ENCODE peak calls at places on chromosome 10, in ten cellular contexts. G, C, D, W, E, I, K, X, M and A are unnamed samples. For H3K4me1, the result is how much of the 10 kb centered on the place peaks cover.

GRCh38 chr10:66928000-66928770 is 2.3 kb downstream of the LRRTM3 start:
- DNase-seq in G (no peak), C (peak), D (no peak), W (no peak), E (no peak), I (peak), K (no peak), X (peak), M (no peak), A (no peak)

GRCh38 chr10:66455304-66455703 is 470.5 kb upstream of the LRRTM3 start:
- DNase-seq in G (no peak), C (no peak), D (no peak), W (no peak), E (no peak), I (no peak), K (peak), X (no peak), M (no peak), A (no peak)

GRCh38 chr10:71748671-71749191 is 24.6 kb downstream of the VSIR start:
- DNase-seq in G (peak), C (no peak), D (peak), W (peak), E (peak), I (no peak), K (no peak), X (peak), M (peak), A (peak)

GRCh38 chr10:92575961-92576360 is 2.1 kb upstream of the IDE start:
- DNase-seq in G (no peak), C (no peak), D (no peak), W (no peak), E (no peak), I (peak), K (no peak), X (no peak), M (no peak), A (no peak)

GRCh38 chr10:101091546-101092290 is 29.9 kb downstream of the KAZALD1 start:
- DNase-seq in G (no peak), C (no peak), D (no peak), W (no peak), E (no peak), I (peak), K (no peak), X (no peak), M (no peak), A (no peak)

GRCh38 chr10:77603529-77603927 is 34.1 kb downstream of the KCNMA1 start:
- DNase-seq in G (no peak), C (no peak), D (no peak), W (no peak), E (peak), I (peak), K (no peak), X (no peak), M (no peak), A (no peak)

GRCh38 chr10:70671229-70671588 is 1.1 kb upstream of the ADAMTS14 start:
- DNase-seq in G (no peak), C (no peak), D (no peak), W (no peak), E (no peak), I (no peak), K (no peak), X (no peak), M (no peak), A (no peak)

GRCh38 chr10:132878091-132878729 is 64.2 kb downstream of the CFAP46 start:
- DNase-seq in G (no peak), C (no peak), D (no peak), W (peak), E (no peak), I (peak), K (no peak), X (no peak), M (no peak), A (no peak)

GRCh38 chr10:94546058-94546595 is 539 bp downstream of the HELLS start:
- DNase-seq in G (no peak), C (peak), D (no peak), W (no peak), E (no peak), I (peak), K (peak), X (no peak), M (no peak), A (no peak)

GRCh38 chr10:21720090-21720489 is 186.1 kb downstream of the MLLT10 start:
- DNase-seq in G (no peak), C (peak), D (no peak), W (no peak), E (no peak), I (no peak), K (peak), X (no peak), M (no peak), A (no peak)

GRCh38 chr10:114801411-114801813 is 20.2 kb upstream of the FHIP2A start:
- DNase-seq in G (no peak), C (no peak), D (no peak), W (no peak), E (no peak), I (no peak), K (no peak), X (no peak), M (no peak), A (no peak)

GRCh38 chr10:44920252-44920651 is 9.1 kb downstream of the TMEM72 start:
- DNase-seq in G (no peak), C (no peak), D (no peak), W (no peak), E (no peak), I (no peak), K (no peak), X (no peak), M (no peak), A (no peak)

GRCh38 chr10:48505394-48506112 is 99.3 kb downstream of the ARHGAP22 start:
- DNase-seq in G (no peak), C (no peak), D (peak), W (no peak), E (peak), I (no peak), K (no peak), X (no peak), M (no peak), A (no peak)

GRCh38 chr10:31581741-31582323 is 262.8 kb downstream of the ZEB1 start:
- DNase-seq in G (no peak), C (no peak), D (no peak), W (no peak), E (no peak), I (peak), K (no peak), X (no peak), M (no peak), A (no peak)

GRCh38 chr10:6473430-6473829 is 106.6 kb downstream of the PRKCQ start:
- DNase-seq in G (no peak), C (no peak), D (no peak), W (no peak), E (peak), I (no peak), K (no peak), X (no peak), M (peak), A (no peak)

GRCh38 chr10:132094581-132095234 is 29.0 kb downstream of the JAKMIP3 start:
- DNase-seq in G (no peak), C (no peak), D (no peak), W (no peak), E (no peak), I (no peak), K (no peak), X (no peak), M (no peak), A (no peak)

GRCh38 chr10:80515941-80516340 is 21.8 kb upstream of the SH2D4B start:
- DNase-seq in G (no peak), C (no peak), D (no peak), W (no peak), E (no peak), I (no peak), K (no peak), X (peak), M (no peak), A (no peak)

GRCh38 chr10:61408065-61408464 is 45.1 kb downstream of the TMEM26 start:
- DNase-seq in G (no peak), C (no peak), D (peak), W (no peak), E (no peak), I (no peak), K (no peak), X (no peak), M (no peak), A (no peak)

GRCh38 chr10:34814228-34815173 is 595 bp downstream of the PARD3 start:
- DNase-seq in G (no peak), C (peak), D (peak), W (peak), E (peak), I (peak), K (peak), X (peak), M (no peak), A (no peak)
- H3K4me1 ChIP-seq in G (under half), C (under half), D (under half), W (under half), E (under half), I (under half), K (under half), X (under half), M (under half), A (under half)

GRCh38 chr10:63799511-63799910 is 278.3 kb downstream of the REEP3 start:
- DNase-seq in G (no peak), C (no peak), D (no peak), W (no peak), E (no peak), I (no peak), K (no peak), X (no peak), M (no peak), A (no peak)
- H3K4me3 ChIP-seq in G (no peak), C (no peak), D (no peak), W (peak), E (no peak), I (peak), K (no peak), X (peak), M (no peak), A (peak)

DNA sequence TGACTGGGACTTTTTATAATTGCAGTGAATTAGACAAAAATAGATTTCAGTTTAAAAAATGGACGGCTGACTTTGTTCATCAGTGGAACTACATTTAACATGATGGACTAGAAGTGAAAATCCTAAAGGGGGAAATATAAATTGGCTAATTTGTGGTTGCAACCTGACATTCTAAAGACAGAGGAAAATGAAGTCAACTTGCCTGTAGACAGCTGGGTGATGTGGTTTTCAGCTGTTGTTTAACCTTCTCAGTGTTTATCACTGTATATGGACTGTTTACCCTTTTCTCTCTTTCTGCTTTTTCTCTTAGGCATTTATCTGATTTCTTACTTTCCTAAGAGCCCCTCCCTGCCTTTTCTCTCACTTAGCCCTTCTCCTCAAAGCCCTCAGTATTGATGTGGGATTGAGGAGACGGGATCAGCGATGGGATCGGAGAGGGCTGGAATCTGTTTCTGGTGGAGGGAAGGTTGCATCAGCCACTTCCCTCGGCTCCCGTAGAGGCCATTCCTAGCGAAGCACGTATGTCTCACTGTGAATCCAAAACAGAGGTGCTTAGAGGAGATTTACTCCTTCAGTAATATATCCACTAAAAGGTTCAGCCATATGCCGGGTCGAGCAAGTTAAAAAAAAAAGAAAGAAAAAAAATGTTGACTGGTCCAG is 109.0 kb upstream of the KLF6 start:
- DNase-seq in G (no peak), C (no peak), D (no peak), W (no peak), E (no peak), I (no peak), K (no peak), X (no peak), M (no peak), A (no peak)
- H3K4me1 ChIP-seq in G (under half), C (under half), D (under half), W (under half), E (under half), I (under half), K (under half), X (under half), M (under half), A (under half)

GRCh38 chr10:69452676-69453415 is 1.6 kb downstream of the TSPAN15 start:
- DNase-seq in G (no peak), C (no peak), D (no peak), W (no peak), E (no peak), I (no peak), K (no peak), X (no peak), M (no peak), A (no peak)
- H3K4me3 ChIP-seq in G (peak), C (peak), D (no peak), W (peak), E (peak), I (no peak), K (no peak), X (no peak), M (no peak), A (no peak)

GRCh38 chr10:660980-661890 is 28.2 kb downstream of the DIP2C start:
- DNase-seq in G (no peak), C (no peak), D (no peak), W (no peak), E (peak), I (no peak), K (no peak), X (no peak), M (no peak), A (no peak)
- H3K4me1 ChIP-seq in G (under half), C (under half), D (under half), W (under half), E (under half), I (under half), K (under half), X (under half), M (under half), A (under half)

GRCh38 chr10:86970152-86970886 is 2.0 kb downstream of the ADIRF start:
- DNase-seq in G (peak), C (no peak), D (peak), W (peak), E (peak), I (peak), K (no peak), X (peak), M (no peak), A (no peak)
- H3K4me3 ChIP-seq in G (peak), C (peak), D (peak), W (peak), E (peak), I (peak), K (peak), X (peak), M (peak), A (peak)

GRCh38 chr10:112728118-112728963 is 221.7 kb upstream of the TCF7L2 start:
- DNase-seq in G (no peak), C (no peak), D (no peak), W (no peak), E (no peak), I (no peak), K (no peak), X (no peak), M (no peak), A (no peak)
- H3K4me1 ChIP-seq in G (under half), C (under half), D (under half), W (under half), E (under half), I (under half), K (under half), X (under half), M (under half), A (under half)

DNA sequence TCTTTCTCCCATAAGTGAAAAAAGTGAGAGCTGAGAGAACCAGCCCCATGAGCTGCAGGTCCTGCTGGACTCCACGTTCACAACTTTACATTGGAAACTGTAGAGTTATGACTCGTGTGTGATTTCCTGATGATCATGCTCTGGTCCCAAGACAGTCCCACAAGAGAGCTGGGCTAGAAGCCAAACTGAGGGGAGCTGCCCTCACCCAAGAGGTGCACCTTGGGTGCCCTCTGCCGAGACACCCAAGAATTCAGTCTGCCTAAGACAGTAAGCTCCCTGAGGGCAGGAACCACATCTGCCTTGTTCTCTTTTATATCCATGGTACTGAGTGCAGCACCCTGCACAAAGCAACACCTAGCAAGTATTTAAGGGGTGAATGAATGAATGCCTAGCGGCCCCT is 112.8 kb upstream of the SFMBT2 start:
- DNase-seq in G (no peak), C (no peak), D (no peak), W (no peak), E (no peak), I (no peak), K (no peak), X (no peak), M (no peak), A (no peak)
- H3K4me3 ChIP-seq in G (no peak), C (no peak), D (no peak), W (no peak), E (no peak), I (no peak), K (no peak), X (no peak), M (no peak), A (no peak)

GRCh38 chr10:86524225-86524982 is 2.8 kb upstream of the WAPL start:
- DNase-seq in G (no peak), C (no peak), D (no peak), W (no peak), E (no peak), I (no peak), K (no peak), X (no peak), M (no peak), A (no peak)

GRCh38 chr10:86523348-86523747 is 1.8 kb upstream of the WAPL start:
- DNase-seq in G (no peak), C (peak), D (no peak), W (no peak), E (no peak), I (peak), K (no peak), X (no peak), M (no peak), A (no peak)

GRCh38 chr10:86520871-86521619 is 547 bp downstream of the WAPL start:
- DNase-seq in G (peak), C (peak), D (no peak), W (peak), E (peak), I (peak), K (peak), X (peak), M (peak), A (no peak)

GRCh38 chr10:86521620-86522384 is at the start of gene WAPL:
- DNase-seq in G (peak), C (peak), D (peak), W (peak), E (peak), I (peak), K (peak), X (peak), M (peak), A (peak)

DNA sequence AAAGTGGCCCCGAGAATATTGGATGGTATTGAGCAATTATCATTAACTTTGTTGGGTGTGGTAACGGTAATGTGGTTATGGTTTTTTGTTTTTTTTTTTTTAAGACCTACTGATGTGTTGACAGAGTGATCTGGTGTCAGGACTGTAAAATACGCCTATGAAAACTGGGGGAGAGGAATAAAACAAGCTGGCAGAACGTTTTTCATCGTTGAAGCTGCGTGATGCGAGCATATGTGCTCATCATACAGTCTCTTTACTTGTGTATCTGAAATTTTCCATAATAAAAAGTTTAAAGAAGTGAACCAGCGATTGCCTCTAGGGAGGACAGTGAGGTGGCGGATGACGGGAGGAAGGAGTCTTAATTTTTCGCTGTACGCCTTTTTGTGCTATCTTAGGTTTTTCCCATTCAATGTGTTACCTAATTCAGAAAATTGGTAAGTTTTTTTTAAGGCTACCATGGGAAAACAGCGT is 828 bp upstream of the WAPL start:
- DNase-seq in G (no peak), C (no peak), D (no peak), W (no peak), E (no peak), I (peak), K (no peak), X (no peak), M (no peak), A (no peak)
- H3K4me1 ChIP-seq in G (under half), C (under half), D (under half), W (under half), E (under half), I (under half), K (under half), X (under half), M (under half), A (half or more)

GRCh38 chr10:125538947-125539649 is 143.9 kb downstream of the TEX36 start:
- DNase-seq in G (no peak), C (no peak), D (no peak), W (no peak), E (peak), I (no peak), K (peak), X (peak), M (no peak), A (no peak)
- H3K4me3 ChIP-seq in G (no peak), C (no peak), D (no peak), W (no peak), E (no peak), I (no peak), K (no peak), X (no peak), M (no peak), A (no peak)